ENCODE peak calls at places on chromosomes 11 and 22, in eight cellular contexts. F is activated CD8-positive, alpha-beta memory T cell treated with anti-CD3 and anti-CD28 coated beads for 4 hours; H is stimulated activated CD4-positive, alpha-beta T cell treated with anti-CD3 and anti-CD28 coated beads, Interleukin-1b, Interleukin-23, amount 100 ng/mL, for 1 hour; M is HAP-1; X is activated naive CD4-positive, alpha-beta T cell; K is endothelial cell; E is A172; B is neural crest cell. P is an unnamed sample.
A peak's percentile ranks its signal among the peaks of the same experiment; 100 is the strongest.

GRCh38 chr11:2593393-2593950 is 106.3 kb downstream of the KCNQ1OT1 start:
- DNase-seq in H (no peak), B (no peak), X (no peak), E (no peak), F (no peak), M (no peak), K (no peak), P (no peak)

GRCh38 chr11:12249590-12250260 is 127.6 kb upstream of the PARVA start:
- DNase-seq in H (no peak), M (no peak), F (no peak), X (no peak), K (no peak), B (no peak), E (no peak), P (no peak)

GRCh38 chr11:112320668-112321067 is 60.0 kb upstream of the PLET1 start:
- DNase-seq in F (no peak), M (no peak), K (no peak), H (no peak), B (no peak), E (no peak), X (no peak), P (peak; percentile 61)

GRCh38 chr11:61342207-61342803 is 9.3 kb downstream of the TKFC start:
- DNase-seq in X (no peak), H (no peak), F (no peak), K (no peak), E (no peak), M (no peak), B (no peak), P (no peak)

GRCh38 chr22:22408731-22409696 is 99.5 kb downstream of the ZNF280B start:
- DNase-seq in F (no peak), B (peak; percentile 35), H (no peak), M (peak; percentile 26), E (peak; percentile 12), X (no peak), K (peak; percentile 56), P (peak; percentile 32)

GRCh38 chr11:122714484-122714883 is 59.0 kb downstream of the UBASH3B start:
- DNase-seq in B (no peak), X (no peak), K (no peak), H (no peak), E (no peak), M (no peak), F (no peak), P (no peak)

GRCh38 chr22:28103596-28103995 is 184.5 kb upstream of the PITPNB start:
- DNase-seq in M (no peak), H (no peak), E (no peak), F (no peak), K (no peak), X (no peak), B (no peak), P (no peak)

GRCh38 chr11:64477675-64478074 is 113.3 kb upstream of the SLC22A12 start:
- DNase-seq in E (no peak), F (no peak), M (no peak), K (no peak), H (no peak), B (no peak), X (no peak), P (no peak)

GRCh38 chr22:20777420-20778177 is 3.7 kb downstream of the SERPIND1 start:
- DNase-seq in E (peak; percentile 92), X (no peak), H (no peak), F (no peak), M (no peak), K (no peak), B (no peak), P (peak; percentile 56)

GRCh38 chr11:46243796-46244109 is 33.7 kb upstream of the CREB3L1 start:
- DNase-seq in H (no peak), X (no peak), B (no peak), F (no peak), E (no peak), M (no peak), K (no peak), P (no peak)

GRCh38 chr11:72625746-72626636 is 48.2 kb downstream of the PDE2A start:
- DNase-seq in K (peak; percentile 63), E (no peak), H (no peak), X (no peak), F (no peak), M (no peak), B (no peak), P (peak; percentile 41)

GRCh38 chr11:70456921-70457532 is 58.7 kb downstream of the CTTN start:
- DNase-seq in F (no peak), B (no peak), M (no peak), E (peak; percentile 50), H (no peak), K (no peak), X (no peak), P (peak; percentile 76)

GRCh38 chr11:105399505-105399904 is 210.4 kb upstream of the GRIA4 start:
- DNase-seq in F (no peak), B (no peak), E (no peak), M (no peak), H (no peak), K (no peak), X (no peak), P (no peak)

GRCh38 chr22:44729391-44730012 is 22.9 kb upstream of the ARHGAP8 start:
- DNase-seq in F (no peak), K (no peak), X (no peak), E (no peak), H (no peak), M (no peak), B (peak; percentile 63), P (peak; percentile 74)

GRCh38 chr22:38069372-38070249 is 12.4 kb downstream of the PICK1 start:
- DNase-seq in M (no peak), X (no peak), F (no peak), B (peak; percentile 57), H (no peak), K (no peak), E (no peak), P (peak; percentile 83)

GRCh38 chr22:34781676-34782075 is 284.3 kb upstream of the ISX start:
- DNase-seq in K (no peak), E (no peak), X (no peak), B (no peak), H (no peak), M (no peak), F (no peak), P (no peak)

GRCh38 chr11:74321487-74322188 is 10.2 kb upstream of the P4HA3 start:
- DNase-seq in F (no peak), X (no peak), K (peak; percentile 38), B (no peak), H (no peak), M (no peak), E (no peak), P (peak; percentile 27)

GRCh38 chr11:61392991-61393595 is 706 bp downstream of the TMEM216 start:
- DNase-seq in F (no peak), X (no peak), M (peak; percentile 39), K (peak; percentile 11), E (no peak), B (no peak), H (no peak), P (no peak)

GRCh38 chr22:41842996-41843970 is 10.4 kb downstream of the SREBF2 start:
- DNase-seq in X (no peak), H (no peak), M (no peak), F (no peak), E (no peak), B (no peak), K (no peak), P (no peak)

GRCh38 chr22:40044870-40045834 is 50.4 kb downstream of the FAM83F start:
- DNase-seq in F (peak; percentile 53), B (no peak), X (peak; percentile 43), H (peak; percentile 45), M (no peak), K (peak; percentile 75), E (peak; percentile 7), P (peak; percentile 51)

GRCh38 chr11:12248330-12248729 is 129.0 kb upstream of the PARVA start:
- DNase-seq in M (no peak), E (no peak), H (no peak), B (no peak), F (no peak), X (no peak), K (no peak), P (no peak)

GRCh38 chr22:45336971-45337431 is 27.3 kb downstream of the FAM118A start:
- DNase-seq in X (no peak), F (no peak), H (no peak), E (no peak), M (no peak), K (no peak), B (no peak), P (no peak)

GRCh38 chr11:65653229-65654225 is 9.2 kb downstream of the RELA start:
- DNase-seq in X (no peak), K (no peak), M (no peak), B (no peak), E (no peak), F (no peak), H (no peak), P (peak; percentile 45)

GRCh38 chr11:66420671-66421476 is at the start of gene NPAS4:
- DNase-seq in E (no peak), F (no peak), X (no peak), M (no peak), B (no peak), K (no peak), H (no peak), P (no peak)

GRCh38 chr11:69977951-69978350 is 100.2 kb upstream of the ANO1 start:
- DNase-seq in K (no peak), X (no peak), H (no peak), E (no peak), B (no peak), M (no peak), F (no peak), P (no peak)

GRCh38 chr11:64762277-64762915 is 2.6 kb upstream of the PYGM start:
- DNase-seq in M (no peak), X (no peak), E (no peak), H (no peak), K (no peak), B (no peak), F (no peak), P (peak; percentile 12)

GRCh38 chr11:117434481-117434880 is 106.8 kb downstream of the CEP164 start:
- DNase-seq in H (no peak), K (no peak), B (no peak), X (no peak), E (no peak), F (no peak), M (no peak), P (no peak)

GRCh38 chr11:114886644-114887259 is 208.4 kb downstream of the NXPE2 start:
- DNase-seq in E (no peak), H (no peak), F (no peak), M (no peak), B (no peak), X (no peak), K (no peak), P (no peak)

GRCh38 chr11:123562166-123562565 is 92.3 kb downstream of the SCN3B start:
- DNase-seq in X (no peak), E (no peak), F (no peak), B (no peak), K (no peak), M (no peak), H (no peak), P (no peak)

GRCh38 chr11:9379046-9379445 is 5.4 kb upstream of the IPO7 start:
- DNase-seq in H (no peak), X (no peak), F (no peak), B (no peak), K (no peak), E (no peak), M (no peak), P (no peak)

GRCh38 chr11:29317669-29318068 is 699.2 kb downstream of the KCNA4 start:
- DNase-seq in X (no peak), K (no peak), B (no peak), F (no peak), M (no peak), E (no peak), H (no peak), P (no peak)

GRCh38 chr11:61265357-61265756 is 24.4 kb downstream of the PGA5 start:
- DNase-seq in B (no peak), X (no peak), E (no peak), K (no peak), H (no peak), F (no peak), M (no peak), P (no peak)

GRCh38 chr11:44771252-44771734 is 44.5 kb downstream of the TSPAN18 start:
- DNase-seq in K (no peak), B (no peak), H (no peak), E (no peak), X (no peak), F (no peak), M (no peak), P (no peak)

GRCh38 chr11:37812281-37812880 is 1214.3 kb upstream of the RAG2 start:
- DNase-seq in B (no peak), M (no peak), X (no peak), H (no peak), E (no peak), F (no peak), K (no peak), P (no peak)